ENCODE peak calls at places on chromosomes 13 and 19, in four cellular contexts. Z is IMR-90; H is CD4-positive, alpha-beta T cell; V is HepG2. F is an unnamed sample.

GRCh38 chr13:62250501-62251175 is 835.0 kb upstream of the PCDH20 start:
- DNase-seq in H (no peak), Z (no peak), V (no peak), F (no peak)

GRCh38 chr19:45424191-45425058 is 708 bp upstream of the ERCC1 start:
- DNase-seq in Z (peak; percentile 98), V (peak; percentile 86), H (no peak), F (peak; percentile 97)

GRCh38 chr13:30985637-30986205 is 53.3 kb downstream of the TEX26 start:
- DNase-seq in Z (peak; percentile 79), V (no peak), H (no peak), F (peak; percentile 19)

GRCh38 chr13:74687452-74688180 is 553.4 kb upstream of the KLF12 start:
- DNase-seq in Z (no peak), H (no peak), V (no peak), F (no peak)

GRCh38 chr13:45954861-45955595 is 97.5 kb downstream of the ZC3H13 start:
- DNase-seq in Z (no peak), H (no peak), V (no peak), F (no peak)

GRCh38 chr19:3367572-3368440 is 1.4 kb downstream of the NFIC start:
- DNase-seq in H (no peak), V (no peak), Z (no peak), F (peak; percentile 24)

GRCh38 chr13:90171649-90172048 is 1175.8 kb upstream of the MIR17HG start:
- DNase-seq in V (no peak), H (no peak), Z (no peak), F (peak; percentile 26)

GRCh38 chr13:48874165-48874564 is 101.5 kb upstream of the FNDC3A start:
- DNase-seq in H (no peak), Z (no peak), V (no peak), F (no peak)

GRCh38 chr19:53977429-53977990 is 13.9 kb upstream of the CACNG6 start:
- DNase-seq in H (peak; percentile 38), Z (peak; percentile 78), V (peak; percentile 71), F (peak; percentile 63)

GRCh38 chr19:48826606-48827020 is 9.7 kb downstream of the HSD17B14 start:
- DNase-seq in Z (no peak), H (no peak), V (no peak), F (no peak)

GRCh38 chr19:10871711-10872550 is 578 bp downstream of the CARM1 start:
- DNase-seq in V (no peak), H (peak; percentile 15), Z (no peak), F (peak; percentile 19)

GRCh38 chr13:101556676-101557121 is 104.2 kb downstream of the ITGBL1 start:
- DNase-seq in V (no peak), H (no peak), Z (peak; percentile 7), F (no peak)

GRCh38 chr19:29687897-29688728 is 22.9 kb downstream of the PLEKHF1 start:
- DNase-seq in Z (peak; percentile 78), H (no peak), V (no peak), F (peak; percentile 43)

GRCh38 chr19:49877020-49877878 is at the start of the genes AKT1S1 and TBC1D17:
- DNase-seq in Z (peak; percentile 100), H (peak; percentile 96), V (peak; percentile 99), F (peak; percentile 100)

GRCh38 chr13:78657699-78658629 is 991 bp downstream of the OBI1 start:
- DNase-seq in Z (peak; percentile 8), H (no peak), V (peak; percentile 74), F (peak; percentile 0)

DNA sequence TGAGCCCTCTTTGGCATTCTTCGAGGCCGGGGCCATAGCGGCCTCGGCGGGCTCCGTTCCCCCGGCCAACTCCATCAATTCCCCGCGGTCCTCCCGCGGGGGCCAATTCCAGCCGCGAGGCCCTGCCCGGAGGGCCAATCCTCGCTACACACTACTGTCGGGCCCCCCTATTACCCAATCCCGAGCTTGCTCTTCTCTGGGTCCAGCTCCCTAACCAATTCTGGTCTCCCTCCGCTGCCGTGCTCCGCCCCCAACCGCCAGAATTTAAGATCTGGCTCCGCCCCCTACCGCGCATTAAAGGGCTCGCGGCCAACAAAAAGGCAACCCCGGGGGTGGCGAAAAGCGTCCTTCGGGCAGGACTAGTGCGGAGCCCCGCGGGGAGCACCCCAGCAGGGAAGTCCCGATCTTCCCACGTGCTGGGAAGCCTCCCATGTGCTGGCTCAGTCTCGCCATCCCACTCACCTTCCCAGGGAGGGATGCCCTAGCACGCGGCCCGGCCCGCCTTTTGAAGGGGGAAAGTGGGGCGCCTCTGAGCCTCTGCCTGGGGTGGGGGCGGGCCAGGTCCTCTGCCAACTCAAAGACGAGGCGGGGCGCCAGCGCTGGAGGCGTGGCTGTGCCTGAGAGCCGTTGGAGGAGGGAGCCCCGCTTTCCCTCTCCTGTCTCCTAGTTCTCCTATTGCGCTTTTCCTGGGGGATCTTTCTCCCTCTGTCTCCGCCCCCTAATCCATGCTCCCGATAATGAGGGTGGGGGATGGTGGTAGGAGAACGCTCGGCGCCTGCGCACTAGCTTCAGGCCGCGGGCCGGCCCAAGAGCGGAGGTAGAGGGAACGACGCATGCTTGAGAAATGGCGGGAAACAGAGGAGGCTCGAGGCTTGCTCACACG is 3.5 kb downstream of the LIPE start:
- DNase-seq in Z (peak; percentile 90), H (peak; percentile 92), V (no peak), F (peak; percentile 86)
- H3K27me3 ChIP-seq in Z (no peaks in the 10 kb centered on the region), H (no peaks in the 10 kb centered on the region), V (peaks cover 36% of the 10 kb centered on the region), F (no peaks in the 10 kb centered on the region)

DNA sequence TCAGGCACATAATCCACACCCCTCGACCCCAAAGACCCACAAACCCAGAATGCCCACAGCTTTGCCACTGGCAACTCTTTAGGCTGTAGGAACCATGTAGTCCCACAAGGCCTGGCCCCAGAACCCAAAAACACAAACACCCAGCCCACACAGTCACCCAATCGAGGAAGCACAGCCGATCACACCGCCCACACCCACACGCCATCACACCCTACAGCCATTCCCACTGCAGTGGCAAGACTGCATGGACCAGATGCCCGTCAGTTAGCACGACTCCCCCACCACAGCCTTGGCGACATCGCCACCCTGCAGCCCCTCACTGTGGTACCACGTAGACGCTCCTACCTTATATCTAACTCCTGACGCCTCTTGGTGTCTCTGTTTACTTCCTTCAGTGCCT is 24.0 kb upstream of the MEIS3 start:
- DNase-seq in H (no peak), V (no peak), Z (no peak), F (no peak)
- H3K27me3 ChIP-seq in H (peaks cover 44% of the 10 kb centered on the region), V (peaks cover 26% of the 10 kb centered on the region), Z (peaks cover 67% of the 10 kb centered on the region), F (peaks cover 21% of the 10 kb centered on the region)

GRCh38 chr19:42150353-42150752 is 18.1 kb upstream of the POU2F2 start:
- DNase-seq in Z (no peak), H (no peak), V (no peak), F (no peak)
- H3K27me3 ChIP-seq in Z (peaks cover 84% of the 10 kb centered on the region), H (no peaks in the 10 kb centered on the region), V (peaks cover 49% of the 10 kb centered on the region), F (peaks cover 3% of the 10 kb centered on the region)

GRCh38 chr13:39159393-39159792 is 121.1 kb downstream of the NHLRC3 start:
- DNase-seq in V (no peak), Z (no peak), H (no peak), F (peak; percentile 32)

GRCh38 chr13:39159971-39160370 is 121.7 kb downstream of the NHLRC3 start:
- DNase-seq in H (no peak), Z (no peak), V (no peak), F (no peak)
- H3K27me3 ChIP-seq in H (no peaks in the 10 kb centered on the region), Z (no peaks in the 10 kb centered on the region), V (no peaks in the 10 kb centered on the region), F (no peaks in the 10 kb centered on the region)

GRCh38 chr13:112972258-112972657 is 3.2 kb downstream of the MCF2L start:
- DNase-seq in H (no peak), Z (no peak), V (no peak), F (no peak)

GRCh38 chr13:112970552-112971287 is 1.7 kb downstream of the MCF2L start:
- DNase-seq in V (no peak), H (no peak), Z (no peak), F (no peak)

GRCh38 chr13:112972867-112973576 is 4.0 kb downstream of the MCF2L start:
- DNase-seq in H (no peak), Z (no peak), V (no peak), F (no peak)

GRCh38 chr13:112969692-112970338 is 801 bp downstream of the MCF2L start:
- DNase-seq in Z (no peak), V (no peak), H (no peak), F (no peak)

DNA sequence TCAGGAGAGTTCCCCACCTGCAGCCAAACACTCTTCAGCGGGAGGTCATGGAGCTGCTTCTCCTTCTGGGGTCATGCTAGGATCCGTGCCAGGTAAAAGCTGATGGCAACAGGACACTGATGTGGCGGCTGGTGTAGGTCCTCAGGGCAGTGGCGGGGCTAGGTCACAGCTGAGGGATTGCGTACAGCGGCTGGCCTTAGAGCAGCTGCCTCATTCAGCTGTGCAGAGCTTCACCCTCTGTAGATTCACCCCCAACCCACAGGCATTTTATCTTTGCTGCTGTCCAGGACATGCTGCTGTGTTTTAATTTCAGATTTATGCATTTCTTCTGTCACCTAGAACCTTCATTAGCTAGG is 2.3 kb downstream of the MCF2L start:
- DNase-seq in V (no peak), Z (no peak), H (no peak), F (no peak)
- H3K27me3 ChIP-seq in V (no peaks in the 10 kb centered on the region), Z (peaks cover 57% of the 10 kb centered on the region), H (no peaks in the 10 kb centered on the region), F (peaks cover 23% of the 10 kb centered on the region)

F was measured in mammary epithelial cell.